ENCODE peak calls at places on chromosomes 13 and 19, in nine cellular contexts. N is fibroblast of mammary gland, L is type B pancreatic cell, S is mesothelial cell of epicardium, A is IMR-90, J is spleen, B is fibroblast of lung, I is left ventricle myocardium inferior, Y is transverse colon. V is an unnamed sample.
A peak's percentile ranks its signal among the peaks of the same experiment; 100 is the strongest.

GRCh38 chr13:110240943-110241342 is 66.0 kb downstream of the COL4A1 start:
- DNase-seq in B (no peak), N (no peak), A (no peak), Y (no peak), S (no peak), I (no peak), J (no peak), L (no peak), V (no peak)

GRCh38 chr19:40803857-40804782 is 5.1 kb downstream of the EGLN2 start:
- DNase-seq in Y (peak; percentile 83), J (peak; percentile 90), S (no peak), A (no peak), I (peak; percentile 64), B (no peak), L (no peak), N (no peak), V (no peak)

GRCh38 chr19:47094557-47095517 is 18.7 kb downstream of the ZC3H4 start:
- DNase-seq in L (no peak), I (no peak), Y (peak; percentile 66), J (peak; percentile 81), N (no peak), S (no peak), B (peak; percentile 45), A (no peak), V (no peak)

GRCh38 chr19:9018163-9018875 is 8.1 kb upstream of the MUC16 start:
- DNase-seq in S (no peak), J (no peak), B (peak; percentile 42), N (no peak), L (no peak), Y (no peak), A (no peak), I (no peak), V (no peak)

GRCh38 chr13:95552539-95553270 is at the start of gene CLDN10:
- DNase-seq in S (peak; percentile 63), Y (no peak), N (no peak), I (no peak), L (peak; percentile 71), B (no peak), A (no peak), J (peak; percentile 77), V (no peak)

GRCh38 chr19:46616631-46617322 is 8.1 kb downstream of the PTGIR start:
- DNase-seq in L (no peak), B (peak; percentile 80), Y (peak; percentile 69), N (peak; percentile 74), I (peak; percentile 71), J (peak; percentile 77), A (peak; percentile 85), S (peak; percentile 72), V (no peak)

GRCh38 chr13:60220072-60220471 is 56.3 kb upstream of the DIAPH3 start:
- DNase-seq in N (no peak), L (no peak), S (no peak), I (no peak), J (no peak), B (no peak), A (no peak), Y (no peak), V (no peak)

GRCh38 chr13:24851546-24851945 is 87.6 kb downstream of the RNF17 start:
- DNase-seq in J (no peak), N (peak; percentile 29), S (no peak), L (no peak), A (peak; percentile 61), I (no peak), B (peak; percentile 3), Y (no peak), V (no peak)

GRCh38 chr13:81874253-81874652 is 1533.3 kb upstream of the SPRY2 start:
- DNase-seq in N (no peak), A (no peak), I (no peak), L (no peak), S (no peak), J (no peak), Y (no peak), B (no peak), V (no peak)

GRCh38 chr19:58575183-58576041 is 2.3 kb upstream of the MZF1 start:
- DNase-seq in S (peak; percentile 87), A (peak; percentile 85), I (peak; percentile 92), N (peak; percentile 87), L (peak; percentile 89), J (peak; percentile 97), B (peak; percentile 89), Y (peak; percentile 89), V (peak; percentile 88)

GRCh38 chr13:114142640-114143490 is 10.4 kb upstream of the RASA3 start:
- DNase-seq in J (peak; percentile 92), L (no peak), I (no peak), Y (peak; percentile 78), B (no peak), A (peak; percentile 65), N (no peak), S (no peak), V (no peak)

GRCh38 chr13:70523622-70524021 is 415.4 kb upstream of the KLHL1 start:
- DNase-seq in J (no peak), S (no peak), A (no peak), Y (no peak), L (no peak), I (no peak), N (peak; percentile 13), B (peak; percentile 9), V (no peak)

GRCh38 chr13:25114220-25114619 is 18.3 kb downstream of the PABPC3 start:
- DNase-seq in Y (peak; percentile 60), N (peak; percentile 73), S (peak; percentile 80), J (no peak), B (peak; percentile 58), L (peak; percentile 78), A (peak; percentile 69), I (peak; percentile 42), V (peak; percentile 36)

GRCh38 chr13:30880756-30881155 is 25.3 kb upstream of the MEDAG start:
- DNase-seq in I (no peak), B (peak; percentile 96), S (no peak), A (peak; percentile 97), Y (no peak), L (no peak), N (peak; percentile 98), J (no peak), V (no peak)

GRCh38 chr13:33639158-33639557 is 178.8 kb upstream of the RFC3 start:
- DNase-seq in S (no peak), Y (peak; percentile 22), J (no peak), I (no peak), L (no peak), A (peak; percentile 44), B (peak; percentile 54), N (peak; percentile 99), V (no peak)

GRCh38 chr19:51592521-51592920 is 21.4 kb downstream of the ZNF175 start:
- DNase-seq in S (no peak), B (no peak), I (no peak), N (no peak), J (no peak), Y (no peak), A (no peak), L (no peak), V (no peak)

GRCh38 chr19:13640611-13641010 is 123.7 kb upstream of the MRI1 start:
- DNase-seq in N (no peak), L (no peak), J (no peak), S (no peak), A (no peak), Y (no peak), B (no peak), I (no peak), V (no peak)

GRCh38 chr13:66344770-66345367 is 885.3 kb downstream of the PCDH9 start:
- DNase-seq in Y (no peak), B (no peak), S (no peak), I (no peak), A (no peak), N (no peak), J (no peak), L (no peak), V (no peak)

GRCh38 chr13:28387740-28388501 is 107.0 kb downstream of the FLT1 start:
- DNase-seq in I (no peak), L (no peak), Y (no peak), N (no peak), S (no peak), A (no peak), B (no peak), J (no peak), V (no peak)

GRCh38 chr13:76791290-76791664 is 94.9 kb downstream of the KCTD12 start:
- DNase-seq in S (no peak), J (no peak), A (no peak), N (peak; percentile 27), L (no peak), Y (no peak), B (peak; percentile 51), I (peak; percentile 15), V (no peak)

GRCh38 chr13:101149735-101150380 is 266.4 kb downstream of the NALCN start:
- DNase-seq in J (no peak), I (no peak), L (no peak), A (peak; percentile 66), Y (no peak), N (peak; percentile 62), S (no peak), B (peak; percentile 41), V (no peak)
- TF ChIP-seq CTCF in J (no peak), I (peak; percentile 13), L (peak; percentile 59), A (peak; percentile 55), Y (no peak), N (peak; percentile 46), S (no peak), B (peak; percentile 39), V (no peak)

GRCh38 chr13:27383104-27383921 is 41.1 kb upstream of the GTF3A start:
- DNase-seq in S (no peak), N (no peak), Y (no peak), J (no peak), A (no peak), B (no peak), I (no peak), L (no peak), V (no peak)
- TF ChIP-seq CTCF in S (no peak), N (no peak), Y (no peak), J (no peak), A (no peak), B (no peak), I (no peak), L (no peak), V (no peak)

DNA sequence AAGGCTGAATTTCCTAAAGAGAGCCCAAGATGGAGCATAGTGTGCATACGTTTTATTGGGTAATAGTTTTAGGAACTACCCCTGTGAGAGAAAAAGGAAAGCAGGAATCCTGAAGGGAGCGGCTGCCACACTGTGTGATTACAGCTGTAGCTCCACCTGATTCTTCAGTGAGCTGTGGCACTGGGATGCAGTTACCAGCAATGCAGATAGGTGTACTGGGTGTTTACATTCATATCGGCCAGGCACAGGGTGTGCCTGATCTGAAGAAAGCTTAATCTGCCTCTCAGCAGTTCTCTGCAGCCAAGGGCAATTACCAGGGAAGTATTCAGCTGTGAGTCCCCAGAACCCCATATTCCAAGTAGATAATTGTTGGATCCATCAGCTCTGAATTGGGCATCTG is 1541.8 kb downstream of the EFNB2 start:
- DNase-seq in Y (no peak), L (no peak), B (no peak), I (no peak), S (no peak), J (no peak), N (no peak), A (no peak), V (no peak)
- TF ChIP-seq CTCF in Y (no peak), L (no peak), B (no peak), I (no peak), S (no peak), J (no peak), N (no peak), A (no peak), V (no peak)

DNA sequence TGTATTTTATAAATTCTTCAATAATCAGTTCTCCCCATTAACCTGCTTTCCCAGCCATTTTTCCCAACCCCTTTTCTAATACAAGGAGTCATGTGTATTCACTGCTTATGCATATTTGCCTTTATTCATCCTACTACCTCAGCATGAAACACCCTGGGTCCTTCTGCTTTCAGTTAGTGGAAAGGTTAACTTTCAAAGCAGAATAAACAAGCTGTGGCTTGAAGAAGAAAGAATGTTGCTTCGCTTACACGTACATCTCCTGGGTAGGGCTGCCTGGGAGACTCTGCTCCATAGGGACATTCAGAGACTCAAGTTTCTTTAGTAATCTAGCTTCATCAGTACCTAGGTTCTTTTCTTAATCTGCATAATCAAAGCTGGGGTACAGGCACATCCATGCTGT is 567.8 kb upstream of the SLC10A2 start:
- DNase-seq in J (no peak), I (no peak), B (no peak), N (no peak), L (no peak), S (no peak), Y (no peak), A (no peak), V (no peak)
- TF ChIP-seq CTCF in J (no peak), I (no peak), B (no peak), N (no peak), L (no peak), S (no peak), Y (no peak), A (no peak), V (no peak)